ENCODE peak calls at places on chromosomes 6 and 20, in seven cellular contexts. Z is Calu3, A is spleen, O is HFFc6, M is choroid plexus epithelial cell, U is HepG2, S is tibial nerve. R is an unnamed sample.

GRCh38 chr6:126054258-126054702 is 67.9 kb downstream of the TRMT11 start:
- DNase-seq in Z (no peak), A (no peak), O (no peak), M (peak; percentile 78), U (no peak), S (no peak), R (no peak)

GRCh38 chr6:131660195-131660594 is 23.1 kb downstream of the ENPP3 start:
- DNase-seq in Z (peak; percentile 17), A (no peak), O (peak; percentile 63), M (peak; percentile 4), U (no peak), S (no peak), R (no peak)

GRCh38 chr6:88074791-88075190 is 27.1 kb downstream of the SPACA1 start:
- DNase-seq in Z (no peak), A (no peak), O (no peak), M (no peak), U (no peak), S (no peak), R (no peak)

GRCh38 chr20:64113796-64114355 is 6.5 kb upstream of the NPBWR2 start:
- DNase-seq in Z (peak; percentile 3), A (peak; percentile 55), O (no peak), M (no peak), U (no peak), S (no peak), R (no peak)

GRCh38 chr6:109579361-109579760 is 96.3 kb upstream of the ZBTB24 start:
- DNase-seq in Z (no peak), A (no peak), O (no peak), M (peak; percentile 4), U (no peak), S (no peak), R (peak; percentile 45)

GRCh38 chr6:118083711-118084110 is 176.6 kb downstream of the SLC35F1 start:
- DNase-seq in Z (no peak), A (no peak), O (no peak), M (no peak), U (no peak), S (no peak), R (no peak)

GRCh38 chr20:56316051-56316450 is 42.7 kb upstream of the FAM210B start:
- DNase-seq in Z (no peak), A (no peak), O (no peak), M (no peak), U (no peak), S (no peak), R (no peak)

GRCh38 chr6:162443101-162443500 is 284.5 kb downstream of the PRKN start:
- DNase-seq in Z (no peak), A (no peak), O (no peak), M (no peak), U (no peak), S (no peak), R (no peak)

GRCh38 chr6:21846541-21847451 is 253.2 kb downstream of the SOX4 start:
- DNase-seq in Z (peak; percentile 76), A (no peak), O (no peak), M (no peak), U (peak; percentile 25), S (no peak), R (no peak)

GRCh38 chr6:128495536-128496333 is 24.7 kb downstream of the PTPRK start:
- DNase-seq in Z (no peak), A (no peak), O (no peak), M (no peak), U (peak; percentile 40), S (no peak), R (no peak)

GRCh38 chr20:57205625-57206219 is 60.7 kb downstream of the BMP7 start:
- DNase-seq in Z (no peak), A (no peak), O (peak; percentile 76), M (peak; percentile 64), U (no peak), S (no peak), R (no peak)

GRCh38 chr20:41118632-41119031 is 18.7 kb upstream of the PLCG1 start:
- DNase-seq in Z (no peak), A (no peak), O (no peak), M (peak; percentile 47), U (no peak), S (no peak), R (no peak)

GRCh38 chr6:34021001-34021838 is 124.7 kb downstream of the GRM4 start:
- DNase-seq in Z (no peak), A (peak; percentile 57), O (no peak), M (no peak), U (no peak), S (no peak), R (no peak)

GRCh38 chr6:148559848-148560433 is 186.9 kb upstream of the UST start:
- DNase-seq in Z (peak; percentile 79), A (peak; percentile 94), O (peak; percentile 49), M (peak; percentile 75), U (peak; percentile 39), S (peak; percentile 65), R (peak; percentile 86)

DNA sequence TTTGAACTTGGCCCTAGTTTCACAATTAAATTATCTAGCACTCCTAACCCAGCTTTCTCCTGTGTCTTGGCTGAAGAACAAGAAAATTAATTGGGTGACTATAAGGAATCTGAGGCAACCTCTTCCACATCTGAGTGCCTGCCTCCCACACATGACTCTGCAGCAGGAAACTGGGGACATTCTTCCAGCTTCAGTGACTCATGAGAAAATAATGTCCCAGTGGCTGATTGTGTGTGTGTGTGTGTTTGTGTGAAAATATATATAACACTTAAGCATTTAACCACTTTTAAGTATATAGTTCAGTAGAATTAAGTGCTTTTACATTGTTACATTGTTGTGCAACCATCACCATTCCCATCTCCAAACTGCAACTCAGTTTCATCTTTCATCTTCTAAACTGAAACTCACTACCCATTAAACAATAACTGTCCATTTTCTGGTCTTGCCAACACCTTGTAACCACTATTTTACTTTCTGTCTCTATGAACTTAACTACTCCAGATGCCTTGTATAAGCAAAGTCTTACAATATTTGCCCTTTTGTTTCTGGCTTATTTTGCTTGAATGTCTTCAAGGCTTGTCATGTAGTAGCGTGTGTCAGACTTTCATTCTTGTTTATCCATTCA is 8.7 kb downstream of the TRIM38 start:
- DNase-seq in Z (peak; percentile 58), A (no peak), O (peak; percentile 89), M (peak; percentile 93), U (peak; percentile 29), S (no peak), R (no peak)
- TF ChIP-seq CTCF in Z (no peak), A (no peak), O (no peak), M (no peak), U (no peak), S (no peak), R (no peak)

DNA sequence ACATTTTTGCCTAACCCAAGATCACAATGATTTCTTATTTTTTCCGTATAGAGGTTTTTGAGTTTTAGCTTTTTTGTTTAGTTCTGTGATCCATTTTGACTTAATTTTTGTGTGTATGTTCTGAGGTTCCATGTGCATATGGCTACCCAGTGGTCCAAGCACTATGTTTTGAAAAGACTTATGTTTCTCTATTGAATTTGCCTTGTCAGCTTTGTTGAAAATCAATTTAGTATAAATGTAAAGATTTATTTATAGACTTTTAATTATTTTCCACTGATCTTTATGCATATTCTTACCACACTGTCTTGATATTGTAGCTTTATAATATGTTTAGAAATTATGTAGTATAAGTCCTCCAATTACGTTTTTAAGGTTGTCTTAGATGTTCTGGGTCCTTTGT is 10.2 kb downstream of the TM9SF4 start:
- DNase-seq in Z (no peak), A (no peak), O (no peak), M (no peak), U (no peak), S (no peak), R (no peak)
- TF ChIP-seq CTCF in Z (no peak), A (no peak), O (no peak), M (no peak), U (no peak), S (no peak), R (no peak)

GRCh38 chr20:50646483-50646996 is 44.8 kb downstream of the RIPOR3 start:
- DNase-seq in Z (no peak), A (no peak), O (no peak), M (peak; percentile 88), U (no peak), S (no peak), R (no peak)
- TF ChIP-seq CTCF in Z (peak; percentile 42), A (no peak), O (peak; percentile 68), M (peak; percentile 57), U (peak; percentile 30), S (no peak), R (no peak)

DNA sequence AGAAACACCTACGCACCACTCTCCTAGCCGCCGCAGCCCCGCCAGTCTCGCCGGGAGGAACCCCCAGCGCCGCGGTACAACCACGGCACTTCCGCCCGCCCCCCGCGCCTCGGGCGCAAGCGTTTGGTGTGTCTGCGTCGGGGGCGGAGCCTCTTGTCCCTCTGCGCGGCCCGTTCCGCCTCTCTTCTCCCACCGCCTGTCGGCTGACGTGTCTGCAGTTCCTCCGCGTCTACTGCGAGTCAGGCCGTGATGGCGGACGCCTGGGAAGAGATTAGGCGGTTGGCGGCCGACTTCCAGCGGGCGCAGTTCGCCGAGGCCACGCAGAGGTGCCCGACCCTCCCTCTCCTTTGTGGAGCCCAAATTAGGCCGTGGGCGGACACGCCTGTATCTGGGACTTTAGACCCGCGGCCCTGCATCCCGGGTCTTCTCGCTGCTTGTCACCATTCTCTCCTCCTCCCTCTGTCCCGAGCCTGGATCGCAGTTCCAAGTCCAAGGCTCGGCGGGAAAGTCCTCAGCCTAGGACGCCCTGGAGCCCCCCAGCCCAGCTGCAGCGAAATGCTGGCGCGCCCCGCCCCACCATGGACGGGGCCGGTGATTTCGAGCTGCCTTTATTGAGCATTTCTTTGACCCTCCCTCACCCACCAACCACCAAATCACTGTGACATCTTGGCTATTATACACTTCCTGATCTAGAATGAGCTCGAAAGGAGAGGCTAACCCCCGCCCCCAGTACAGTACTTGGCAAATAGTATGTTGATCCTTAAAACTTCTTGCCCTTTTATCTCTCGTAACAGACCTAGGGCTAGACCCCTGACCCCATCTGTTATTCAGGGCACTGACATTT is at the start of gene UFL1:
- DNase-seq in Z (peak; percentile 93), A (peak; percentile 99), O (peak; percentile 88), M (peak; percentile 95), U (peak; percentile 85), S (peak; percentile 90), R (peak; percentile 90)
- TF ChIP-seq CTCF in Z (no peak), A (peak; percentile 45), O (no peak), M (no peak), U (peak; percentile 12), S (no peak), R (no peak)

GRCh38 chr6:100573169-100573568 is 108.4 kb upstream of the SIM1 start:
- DNase-seq in Z (peak; percentile 37), A (no peak), O (peak; percentile 58), M (peak; percentile 75), U (peak; percentile 15), S (no peak), R (no peak)
- TF ChIP-seq CTCF in Z (peak; percentile 48), A (no peak), O (peak; percentile 81), M (peak; percentile 62), U (no peak), S (no peak), R (no peak)

R was measured in GM13976.